ENCODE peak calls at places on chromosomes 4 and X, in ten cellular contexts. T, P, I, X, W, O, S, V, Y and E are unnamed samples.

GRCh38 chr4:82513382-82513781 is 48.4 kb downstream of the TMEM150C start:
- DNase-seq in T (no peak), P (no peak), I (no peak), X (no peak), W (no peak), O (no peak), S (no peak), V (no peak), Y (no peak), E (no peak)

GRCh38 chr4:5158825-5159224 is 107.5 kb downstream of the STK32B start:
- DNase-seq in T (no peak), P (no peak), I (no peak), X (no peak), W (no peak), O (no peak), S (no peak), V (no peak), Y (no peak), E (no peak)

GRCh38 chr4:127622923-127623754 is 9.6 kb upstream of the INTU start:
- DNase-seq in T (peak; percentile 60), P (peak; percentile 65), I (no peak), X (peak; percentile 57), W (no peak), O (peak; percentile 30), S (peak; percentile 94), V (no peak), Y (peak; percentile 33), E (peak; percentile 66)

GRCh38 chr4:15197005-15197404 is 194.7 kb downstream of the CPEB2 start:
- DNase-seq in T (peak; percentile 64), P (no peak), I (no peak), X (no peak), W (no peak), O (no peak), S (peak; percentile 75), V (no peak), Y (peak; percentile 28), E (no peak)

GRCh38 chr4:82599336-82599735 is 37.5 kb upstream of the TMEM150C start:
- DNase-seq in T (no peak), P (no peak), I (no peak), X (no peak), W (peak; percentile 13), O (no peak), S (peak; percentile 81), V (no peak), Y (no peak), E (no peak)

GRCh38 chr4:105306158-105306781 is 159.6 kb downstream of the TET2 start:
- DNase-seq in T (peak; percentile 2), P (no peak), I (no peak), X (no peak), W (no peak), O (no peak), S (no peak), V (peak; percentile 36), Y (no peak), E (no peak)

GRCh38 chrX:140057001-140057411 is 91.7 kb upstream of the CXorf66 start:
- DNase-seq in T (peak; percentile 66), P (peak; percentile 81), I (peak; percentile 71), X (peak; percentile 77), W (peak; percentile 56), O (peak; percentile 77), S (peak; percentile 92), V (peak; percentile 72), Y (peak; percentile 68), E (no peak)

GRCh38 chr4:134202557-134202956 is 968 bp upstream of the PABPC4L start:
- DNase-seq in T (no peak), P (no peak), I (no peak), X (no peak), W (no peak), O (peak; percentile 7), S (no peak), V (no peak), Y (no peak), E (no peak)

GRCh38 chr4:42104521-42104920 is 47.9 kb downstream of the BEND4 start:
- DNase-seq in T (peak; percentile 50), P (no peak), I (no peak), X (no peak), W (no peak), O (no peak), S (no peak), V (no peak), Y (peak; percentile 70), E (no peak)

GRCh38 chr4:5746829-5747745 is 36.1 kb downstream of the EVC start:
- DNase-seq in T (peak; percentile 82), P (peak; percentile 76), I (peak; percentile 62), X (no peak), W (no peak), O (no peak), S (no peak), V (no peak), Y (peak; percentile 82), E (no peak)

GRCh38 chrX:70262952-70263567 is 3.1 kb upstream of the P2RY4 start:
- DNase-seq in T (peak; percentile 61), P (no peak), I (no peak), X (no peak), W (peak; percentile 46), O (peak; percentile 77), S (peak; percentile 90), V (no peak), Y (peak; percentile 28), E (no peak)

GRCh38 chr4:127249066-127249766 is 383.5 kb upstream of the INTU start:
- DNase-seq in T (peak; percentile 65), P (no peak), I (no peak), X (no peak), W (no peak), O (no peak), S (no peak), V (no peak), Y (peak; percentile 54), E (no peak)

GRCh38 chrX:13022926-13023325 is 21.5 kb downstream of the FAM9C start:
- DNase-seq in T (no peak), P (no peak), I (no peak), X (no peak), W (peak; percentile 36), O (no peak), S (no peak), V (no peak), Y (no peak), E (no peak)

GRCh38 chrX:153689654-153690465 is 2.1 kb downstream of the SLC6A8 start:
- DNase-seq in T (peak; percentile 52), P (no peak), I (no peak), X (peak; percentile 48), W (no peak), O (no peak), S (peak; percentile 79), V (no peak), Y (peak; percentile 23), E (no peak)

DNA sequence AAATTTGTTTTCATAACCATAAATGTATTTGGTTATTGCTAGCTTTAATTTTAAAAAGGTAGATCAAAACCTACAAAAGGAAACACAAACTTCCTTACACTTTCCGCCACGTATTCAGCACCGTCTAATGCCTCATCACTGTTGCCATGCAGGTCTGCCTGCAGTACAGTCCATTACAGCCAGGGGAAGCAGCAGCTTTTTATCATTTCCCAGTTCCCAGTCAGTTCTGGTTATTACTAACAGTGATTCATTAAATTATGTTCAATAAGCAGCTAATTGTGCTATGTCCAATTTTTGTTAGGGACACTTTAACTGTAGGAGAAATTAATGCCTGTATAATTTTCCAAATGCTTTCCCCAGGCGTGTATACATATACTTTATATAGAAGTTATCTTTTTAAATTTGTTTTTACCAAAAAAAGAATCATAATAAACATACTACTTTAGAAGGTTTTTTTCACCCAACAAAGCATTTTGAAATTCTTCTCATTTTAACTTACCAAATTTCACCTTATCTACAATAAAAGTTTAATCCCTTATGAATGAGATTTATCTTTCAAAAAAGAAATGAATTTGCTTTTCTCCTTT is 93.3 kb downstream of the ANXA3 start:
- DNase-seq in T (peak; percentile 94), P (peak; percentile 82), I (peak; percentile 73), X (no peak), W (peak; percentile 65), O (peak; percentile 74), S (peak; percentile 77), V (peak; percentile 49), Y (peak; percentile 86), E (no peak)
- H3K4me1 ChIP-seq in T (peaks cover 32% of the 10 kb centered on the region), P (peaks cover 16% of the 10 kb centered on the region), I (peaks cover 24% of the 10 kb centered on the region), X (no peaks in the 10 kb centered on the region), W (no peaks in the 10 kb centered on the region), O (peaks cover 15% of the 10 kb centered on the region), S (no peaks in the 10 kb centered on the region), V (peaks cover 9% of the 10 kb centered on the region), Y (peaks cover 6% of the 10 kb centered on the region), E (peaks cover 32% of the 10 kb centered on the region)

GRCh38 chr4:7842384-7843279 is 97.0 kb downstream of the AFAP1 start:
- DNase-seq in T (peak; percentile 96), P (peak; percentile 91), I (peak; percentile 91), X (no peak), W (no peak), O (no peak), S (no peak), V (no peak), Y (peak; percentile 99), E (peak; percentile 81)

GRCh38 chr4:7845493-7846124 is 94.1 kb downstream of the AFAP1 start:
- DNase-seq in T (no peak), P (no peak), I (no peak), X (no peak), W (no peak), O (no peak), S (peak; percentile 68), V (no peak), Y (no peak), E (no peak)

GRCh38 chr4:7841071-7841470 is 98.6 kb downstream of the AFAP1 start:
- DNase-seq in T (no peak), P (no peak), I (no peak), X (no peak), W (no peak), O (no peak), S (no peak), V (no peak), Y (no peak), E (no peak)

GRCh38 chr4:7844247-7844991 is 95.2 kb downstream of the AFAP1 start:
- DNase-seq in T (peak; percentile 91), P (peak; percentile 89), I (peak; percentile 88), X (no peak), W (peak; percentile 42), O (peak; percentile 87), S (peak; percentile 94), V (peak; percentile 78), Y (peak; percentile 99), E (no peak)

GRCh38 chr4:7843831-7844230 is 95.8 kb downstream of the AFAP1 start:
- DNase-seq in T (no peak), P (no peak), I (no peak), X (no peak), W (no peak), O (no peak), S (no peak), V (no peak), Y (no peak), E (no peak)
- H3K27ac ChIP-seq in T (peak overlapping the region; percentile 91), P (peak overlapping the region; percentile 83), I (peak overlapping the region; percentile 70), X (no peak overlapping the region), W (no peak overlapping the region), O (peak overlapping the region; percentile 17), S (no peak overlapping the region), V (peak overlapping the region; percentile 42), Y (peak overlapping the region; percentile 99), E (peak overlapping the region; percentile 100)

GRCh38 chr4:118754890-118755289 is 69.7 kb downstream of the METTL14 start:
- DNase-seq in T (no peak), P (no peak), I (no peak), X (no peak), W (no peak), O (no peak), S (no peak), V (no peak), Y (no peak), E (no peak)
- H3K4me1 ChIP-seq in T (peaks cover 78% of the 10 kb centered on the region), P (peaks cover 47% of the 10 kb centered on the region), I (peaks cover 88% of the 10 kb centered on the region), X (no peaks in the 10 kb centered on the region), W (peaks cover 63% of the 10 kb centered on the region), O (no peaks in the 10 kb centered on the region), S (no peaks in the 10 kb centered on the region), V (no peaks in the 10 kb centered on the region), Y (peaks cover 23% of the 10 kb centered on the region), E (no peaks in the 10 kb centered on the region)

GRCh38 chrX:103918050-103918449 is 44.4 kb upstream of the TMSB15B start:
- DNase-seq in T (peak; percentile 73), P (peak; percentile 71), I (peak; percentile 65), X (no peak), W (peak; percentile 72), O (peak; percentile 23), S (peak; percentile 94), V (peak; percentile 38), Y (peak; percentile 68), E (no peak)
- H3K27ac ChIP-seq in T (no peak overlapping the region), P (peak overlapping the region; percentile 87), I (peak overlapping the region; percentile 85), X (no peak overlapping the region), W (peak overlapping the region; percentile 84), O (no peak overlapping the region), S (no peak overlapping the region), V (peak overlapping the region; percentile 57), Y (no peak overlapping the region), E (peak overlapping the region; percentile 29)